ENCODE peak calls at places on chromosomes 13 and 19, in ten cellular contexts. B is spleen; P is left ventricle myocardium inferior; S is heart right ventricle; Z is A673; E is cardiac muscle cell; U is suprapubic skin; V is GM23248; G is tibial nerve; C is CD4-positive, CD25-positive, alpha-beta regulatory T cell. I is an unnamed sample.
A peak's percentile ranks its signal among the peaks of the same experiment; 100 is the strongest.

GRCh38 chr19:31351212-31352193 is 2.3 kb upstream of the TSHZ3 start:
- DNase-seq in B (peak; percentile 82), P (peak; percentile 44), S (no peak), Z (peak; percentile 39), E (peak; percentile 48), U (no peak), V (peak; percentile 80), G (no peak), C (peak; percentile 11), I (no peak)

GRCh38 chr13:27371932-27372331 is 52.5 kb upstream of the GTF3A start:
- DNase-seq in B (no peak), P (no peak), S (no peak), Z (no peak), E (no peak), U (no peak), V (no peak), G (no peak), C (no peak), I (no peak)

GRCh38 chr13:85631801-85632200 is 167.4 kb downstream of the SLITRK6 start:
- DNase-seq in B (no peak), P (no peak), S (no peak), Z (peak; percentile 9), E (no peak), U (no peak), V (no peak), G (no peak), C (no peak), I (no peak)

GRCh38 chr13:75550159-75550567 is 572 bp downstream of the UCHL3 start:
- DNase-seq in B (no peak), P (no peak), S (peak; percentile 13), Z (peak; percentile 68), E (peak; percentile 43), U (no peak), V (peak; percentile 91), G (no peak), C (no peak), I (no peak)

GRCh38 chr19:38209671-38210457 is 14.2 kb downstream of the DPF1 start:
- DNase-seq in B (no peak), P (peak; percentile 88), S (peak; percentile 75), Z (no peak), E (peak; percentile 28), U (peak; percentile 85), V (peak; percentile 73), G (peak; percentile 68), C (no peak), I (no peak)

GRCh38 chr13:42600943-42601342 is 27.0 kb downstream of the TNFSF11 start:
- DNase-seq in B (no peak), P (no peak), S (no peak), Z (no peak), E (no peak), U (no peak), V (peak; percentile 6), G (no peak), C (no peak), I (no peak)

GRCh38 chr13:37716395-37716794 is 117.8 kb upstream of the POSTN start:
- DNase-seq in B (no peak), P (no peak), S (no peak), Z (no peak), E (no peak), U (no peak), V (no peak), G (no peak), C (no peak), I (no peak)

GRCh38 chr13:108213946-108214345 is 1.4 kb downstream of the LIG4 start:
- DNase-seq in B (no peak), P (no peak), S (no peak), Z (no peak), E (no peak), U (no peak), V (peak; percentile 77), G (no peak), C (no peak), I (no peak)

GRCh38 chr13:99265823-99266426 is 7.7 kb upstream of the GPR18 start:
- DNase-seq in B (no peak), P (no peak), S (no peak), Z (peak; percentile 48), E (peak; percentile 58), U (no peak), V (peak; percentile 72), G (no peak), C (peak; percentile 67), I (peak; percentile 66)

DNA sequence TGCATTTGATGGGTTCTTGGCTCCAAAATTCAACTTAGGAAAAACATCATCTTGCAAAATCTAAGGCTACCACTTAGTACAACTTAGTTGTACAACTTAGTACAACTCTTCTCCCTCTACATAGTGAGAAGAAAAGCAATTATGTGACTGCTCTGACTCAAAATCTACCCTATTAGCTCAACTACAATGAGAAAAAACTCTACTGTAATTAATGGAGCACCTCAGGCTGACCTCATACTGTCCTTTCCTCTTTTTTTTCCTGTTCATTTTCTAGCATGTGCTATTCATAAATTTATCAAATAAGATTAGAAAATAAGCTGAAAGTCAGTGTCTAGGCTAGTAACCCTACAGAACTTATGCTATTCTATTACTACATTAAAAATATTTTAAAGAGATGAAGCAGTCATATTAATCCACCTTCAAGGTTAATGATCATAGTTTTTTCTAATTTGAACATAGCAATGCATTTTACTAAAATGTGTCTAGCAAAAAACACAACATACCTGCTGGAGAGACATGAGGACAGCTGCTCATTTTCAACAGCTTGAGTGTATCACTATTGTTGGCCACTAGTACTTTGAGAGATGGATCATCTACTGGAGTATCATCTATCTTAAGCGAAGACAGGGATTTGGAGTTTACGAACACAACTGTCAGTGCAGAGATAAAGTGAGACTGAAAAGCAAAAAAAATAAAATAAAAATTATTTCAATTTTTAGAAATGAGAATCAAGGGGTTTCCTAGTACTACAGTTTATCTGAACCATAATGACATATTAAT is 11.9 kb downstream of the FBXL3 start:
- DNase-seq in B (no peak), P (no peak), S (no peak), Z (no peak), E (no peak), U (no peak), V (no peak), G (no peak), C (no peak), I (no peak)
- H3K4me1 ChIP-seq in B (peaks cover 81% of the 10 kb centered on the region), P (peaks cover 64% of the 10 kb centered on the region), S (peaks cover 43% of the 10 kb centered on the region), Z (no peaks in the 10 kb centered on the region), E (no peaks in the 10 kb centered on the region), U (peaks cover 39% of the 10 kb centered on the region), V (peaks cover 13% of the 10 kb centered on the region), G (peaks cover 32% of the 10 kb centered on the region), C (peaks cover 50% of the 10 kb centered on the region), I (peaks cover 45% of the 10 kb centered on the region)

GRCh38 chr19:24033962-24034342 is 53.0 kb upstream of the ZNF254 start:
- DNase-seq in B (no peak), P (peak; percentile 30), S (peak; percentile 21), Z (peak; percentile 46), E (peak; percentile 69), U (no peak), V (peak; percentile 89), G (peak; percentile 11), C (peak; percentile 39), I (no peak)

GRCh38 chr19:24032651-24033050 is 54.3 kb upstream of the ZNF254 start:
- DNase-seq in B (peak; percentile 68), P (no peak), S (no peak), Z (no peak), E (no peak), U (no peak), V (no peak), G (no peak), C (no peak), I (no peak)

GRCh38 chr19:24029941-24030636 is 56.9 kb upstream of the ZNF254 start:
- DNase-seq in B (peak; percentile 56), P (no peak), S (no peak), Z (no peak), E (no peak), U (no peak), V (no peak), G (no peak), C (no peak), I (no peak)

GRCh38 chr19:24033308-24033961 is 53.6 kb upstream of the ZNF254 start:
- DNase-seq in B (peak; percentile 93), P (peak; percentile 90), S (peak; percentile 90), Z (peak; percentile 96), E (peak; percentile 95), U (peak; percentile 94), V (peak; percentile 96), G (peak; percentile 84), C (peak; percentile 86), I (peak; percentile 92)
- H3K4me1 ChIP-seq in B (peaks cover 54% of the 10 kb centered on the region), P (peaks cover 42% of the 10 kb centered on the region), S (peaks cover 32% of the 10 kb centered on the region), Z (no peaks in the 10 kb centered on the region), E (peaks cover 10% of the 10 kb centered on the region), U (peaks cover 34% of the 10 kb centered on the region), V (peaks cover 19% of the 10 kb centered on the region), G (peaks cover 14% of the 10 kb centered on the region), C (peaks cover 27% of the 10 kb centered on the region), I (peaks cover 42% of the 10 kb centered on the region)

DNA sequence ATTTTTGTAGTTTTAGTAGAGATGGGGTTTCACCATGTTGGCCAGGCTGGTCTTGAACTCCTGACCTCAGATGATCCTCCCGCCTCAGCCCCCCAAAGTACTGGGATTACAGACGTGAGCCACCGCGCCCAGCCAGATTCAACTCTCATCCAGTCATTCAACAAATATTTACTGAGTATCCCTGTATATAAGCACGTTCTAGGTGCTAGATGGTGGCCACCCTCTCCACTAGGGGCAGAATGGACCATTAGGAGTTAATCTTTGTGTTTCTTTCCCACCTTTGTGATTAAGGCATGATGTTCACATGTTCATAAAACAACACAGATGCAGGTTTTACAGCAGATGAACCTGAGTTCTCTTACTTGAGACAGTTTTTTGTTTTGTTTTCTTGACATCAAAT is 7.3 kb downstream of the SHKBP1 start:
- DNase-seq in B (peak; percentile 38), P (no peak), S (no peak), Z (no peak), E (no peak), U (no peak), V (no peak), G (no peak), C (no peak), I (no peak)
- H3K4me1 ChIP-seq in B (peaks cover 69% of the 10 kb centered on the region), P (no peaks in the 10 kb centered on the region), S (no peaks in the 10 kb centered on the region), Z (no peaks in the 10 kb centered on the region), E (no peaks in the 10 kb centered on the region), U (no peaks in the 10 kb centered on the region), V (no peaks in the 10 kb centered on the region), G (no peaks in the 10 kb centered on the region), C (no peaks in the 10 kb centered on the region), I (no peaks in the 10 kb centered on the region)

GRCh38 chr19:46953955-46954501 is 65.6 kb upstream of the NPAS1 start:
- DNase-seq in B (no peak), P (no peak), S (no peak), Z (no peak), E (no peak), U (no peak), V (no peak), G (no peak), C (no peak), I (no peak)

GRCh38 chr19:46955813-46956371 is 63.7 kb upstream of the NPAS1 start:
- DNase-seq in B (no peak), P (no peak), S (no peak), Z (no peak), E (no peak), U (no peak), V (no peak), G (no peak), C (no peak), I (no peak)

GRCh38 chr19:46952874-46953273 is 66.8 kb upstream of the NPAS1 start:
- DNase-seq in B (no peak), P (no peak), S (no peak), Z (no peak), E (no peak), U (no peak), V (no peak), G (no peak), C (no peak), I (no peak)

GRCh38 chr19:46954502-46955004 is 65.1 kb upstream of the NPAS1 start:
- DNase-seq in B (no peak), P (no peak), S (no peak), Z (no peak), E (no peak), U (no peak), V (no peak), G (no peak), C (peak; percentile 22), I (no peak)

GRCh38 chr19:46955114-46955812 is 64.4 kb upstream of the NPAS1 start:
- DNase-seq in B (no peak), P (no peak), S (no peak), Z (peak; percentile 40), E (no peak), U (no peak), V (peak; percentile 74), G (no peak), C (peak; percentile 75), I (peak; percentile 79)
- H3K4me1 ChIP-seq in B (peaks cover 98% of the 10 kb centered on the region), P (peaks cover 75% of the 10 kb centered on the region), S (peaks cover 68% of the 10 kb centered on the region), Z (peaks cover 30% of the 10 kb centered on the region), E (peaks cover 8% of the 10 kb centered on the region), U (peaks cover 48% of the 10 kb centered on the region), V (peaks cover 50% of the 10 kb centered on the region), G (peaks cover 41% of the 10 kb centered on the region), C (peaks cover 87% of the 10 kb centered on the region), I (peaks cover 93% of the 10 kb centered on the region)

I was measured in CD4-positive, alpha-beta memory T cell.